ENCODE peak calls at places on chromosome 14, in four cellular contexts. One of them, this sample, is unnamed. For H3K36me3 and H3K4me1, the result is how much of the 10 kb centered on the place peaks cover.

GRCh38 chr14:73795974-73796373 is 55.7 kb upstream of the PTGR2 start:
- DNase-seq in prostate gland: no peak
- DNase-seq in breast epithelium: no peak
- DNase-seq in adrenal gland: no peak
- DNase-seq in this sample: no peak

GRCh38 chr14:71142375-71143038 is 235.2 kb downstream of the PCNX1 start:
- DNase-seq in prostate gland: no peak
- DNase-seq in breast epithelium: no peak
- DNase-seq in adrenal gland: no peak
- DNase-seq in this sample: no peak

GRCh38 chr14:96363751-96364336 is 518 bp downstream of the GSKIP start:
- DNase-seq in prostate gland: peak
- DNase-seq in breast epithelium: peak
- DNase-seq in adrenal gland: peak
- DNase-seq in this sample: peak

GRCh38 chr14:96136361-96136760 is 68.3 kb upstream of the BDKRB2 start:
- DNase-seq in prostate gland: no peak
- DNase-seq in breast epithelium: no peak
- DNase-seq in adrenal gland: no peak
- DNase-seq in this sample: no peak

GRCh38 chr14:74563233-74563585 is 48.8 kb downstream of the LTBP2 start:
- DNase-seq in prostate gland: no peak
- DNase-seq in breast epithelium: no peak
- DNase-seq in adrenal gland: no peak
- DNase-seq in this sample: no peak

GRCh38 chr14:67522270-67522669 is 10.8 kb upstream of the PLEKHH1 start:
- DNase-seq in prostate gland: no peak
- DNase-seq in breast epithelium: no peak
- DNase-seq in adrenal gland: no peak
- DNase-seq in this sample: peak

GRCh38 chr14:38761033-38761432 is 342.0 kb downstream of the SEC23A start:
- DNase-seq in prostate gland: peak
- DNase-seq in breast epithelium: no peak
- DNase-seq in adrenal gland: no peak
- DNase-seq in this sample: no peak

GRCh38 chr14:95527392-95528002 is 7.4 kb upstream of the GLRX5 start:
- DNase-seq in prostate gland: no peak
- DNase-seq in breast epithelium: no peak
- DNase-seq in adrenal gland: peak
- DNase-seq in this sample: peak

GRCh38 chr14:36428350-36428749 is 91.7 kb downstream of the NKX2-1 start:
- DNase-seq in prostate gland: no peak
- DNase-seq in breast epithelium: no peak
- DNase-seq in adrenal gland: no peak
- DNase-seq in this sample: no peak

GRCh38 chr14:57834961-57835360 is 30.9 kb downstream of the SLC35F4 start:
- DNase-seq in prostate gland: no peak
- DNase-seq in breast epithelium: no peak
- DNase-seq in adrenal gland: no peak
- DNase-seq in this sample: no peak

GRCh38 chr14:76961631-76962302 is 66.7 kb downstream of the IRF2BPL start:
- DNase-seq in prostate gland: peak
- DNase-seq in breast epithelium: peak
- DNase-seq in adrenal gland: peak
- DNase-seq in this sample: peak

GRCh38 chr14:104001003-104001402 is 58.7 kb upstream of the RD3L start:
- DNase-seq in prostate gland: no peak
- DNase-seq in breast epithelium: no peak
- DNase-seq in adrenal gland: no peak
- DNase-seq in this sample: no peak

GRCh38 chr14:92984896-92985295 is 61.9 kb downstream of the CHGA start:
- DNase-seq in prostate gland: no peak
- DNase-seq in breast epithelium: no peak
- DNase-seq in adrenal gland: peak
- DNase-seq in this sample: peak

GRCh38 chr14:38553586-38553985 is 297.7 kb upstream of the CLEC14A start:
- DNase-seq in prostate gland: no peak
- DNase-seq in breast epithelium: no peak
- DNase-seq in adrenal gland: no peak
- DNase-seq in this sample: no peak

GRCh38 chr14:90091393-90091792 is 29.6 kb downstream of the KCNK13 start:
- DNase-seq in prostate gland: no peak
- DNase-seq in breast epithelium: no peak
- DNase-seq in adrenal gland: no peak
- DNase-seq in this sample: no peak

GRCh38 chr14:59297070-59297766 is 108.8 kb downstream of the DAAM1 start:
- DNase-seq in prostate gland: no peak
- DNase-seq in breast epithelium: no peak
- DNase-seq in adrenal gland: no peak
- DNase-seq in this sample: no peak

GRCh38 chr14:53900499-53900898 is 56.1 kb downstream of the BMP4 start:
- DNase-seq in prostate gland: no peak
- DNase-seq in breast epithelium: no peak
- DNase-seq in adrenal gland: peak
- DNase-seq in this sample: no peak

GRCh38 chr14:39491134-39491541 is 58.9 kb upstream of the FBXO33 start:
- DNase-seq in prostate gland: no peak
- DNase-seq in breast epithelium: no peak
- DNase-seq in adrenal gland: no peak
- DNase-seq in this sample: no peak

GRCh38 chr14:90755661-90756304 is 60.4 kb downstream of the TTC7B start:
- DNase-seq in prostate gland: peak
- DNase-seq in breast epithelium: no peak
- DNase-seq in adrenal gland: no peak
- DNase-seq in this sample: no peak

GRCh38 chr14:55028066-55028465 is 1.0 kb downstream of the SOCS4 start:
- DNase-seq in prostate gland: no peak
- DNase-seq in breast epithelium: no peak
- DNase-seq in adrenal gland: no peak
- DNase-seq in this sample: no peak

GRCh38 chr14:96576937-96577336 is 74.8 kb downstream of the PAPOLA start:
- DNase-seq in prostate gland: no peak
- DNase-seq in breast epithelium: no peak
- DNase-seq in adrenal gland: no peak
- DNase-seq in this sample: no peak

GRCh38 chr14:54202288-54202687 is 194.5 kb upstream of the CDKN3 start:
- DNase-seq in prostate gland: no peak
- DNase-seq in breast epithelium: no peak
- DNase-seq in adrenal gland: no peak
- DNase-seq in this sample: no peak

GRCh38 chr14:26794731-26795130 is 196.9 kb upstream of the NOVA1 start:
- DNase-seq in prostate gland: no peak
- DNase-seq in breast epithelium: no peak
- DNase-seq in adrenal gland: no peak
- DNase-seq in this sample: no peak

GRCh38 chr14:60734465-60735242 is at the start of gene MNAT1:
- DNase-seq in prostate gland: peak
- DNase-seq in breast epithelium: peak
- DNase-seq in adrenal gland: peak
- DNase-seq in this sample: peak

GRCh38 chr14:105244334-105244733 is 4.0 kb upstream of the BTBD6 start:
- DNase-seq in prostate gland: no peak
- DNase-seq in breast epithelium: no peak
- DNase-seq in adrenal gland: no peak
- DNase-seq in this sample: no peak
- TF ChIP-seq POLR2A in prostate gland: no peak
- TF ChIP-seq POLR2A in breast epithelium: no peak
- TF ChIP-seq POLR2A in adrenal gland: no peak
- TF ChIP-seq POLR2A in this sample: no peak

GRCh38 chr14:88565427-88565826 is 2.6 kb downstream of the ZC3H14 start:
- DNase-seq in prostate gland: no peak
- DNase-seq in breast epithelium: no peak
- DNase-seq in adrenal gland: no peak
- DNase-seq in this sample: no peak
- H3K36me3 ChIP-seq in prostate gland: under half
- H3K36me3 ChIP-seq in breast epithelium: under half
- H3K36me3 ChIP-seq in adrenal gland: under half
- H3K36me3 ChIP-seq in this sample: under half

GRCh38 chr14:35365130-35366047 is 39.2 kb downstream of the NFKBIA start:
- DNase-seq in prostate gland: no peak
- DNase-seq in breast epithelium: peak
- DNase-seq in adrenal gland: peak
- DNase-seq in this sample: peak
- H3K4me1 ChIP-seq in prostate gland: under half
- H3K4me1 ChIP-seq in breast epithelium: under half
- H3K4me1 ChIP-seq in adrenal gland: under half
- H3K4me1 ChIP-seq in this sample: under half

GRCh38 chr14:99579903-99580570 is 24.0 kb downstream of the CCDC85C start:
- DNase-seq in prostate gland: peak
- DNase-seq in breast epithelium: peak
- DNase-seq in adrenal gland: no peak
- DNase-seq in this sample: no peak
- TF ChIP-seq POLR2A in prostate gland: peak
- TF ChIP-seq POLR2A in breast epithelium: no peak
- TF ChIP-seq POLR2A in adrenal gland: no peak
- TF ChIP-seq POLR2A in this sample: no peak

This sample was measured in testis.